ENCODE peak calls at places on chromosomes 7 and 10, in ten cellular contexts. R is heart right ventricle, T is pancreas, W is ovary, V is stomach, U is brain microvascular endothelial cell, B is HCT116, G is breast epithelium, L is colonic mucosa, K is GM23338. E is an unnamed sample.

GRCh38 chr10:97048649-97049427 is 136.9 kb downstream of the SLIT1 start:
- DNase-seq in W (no peak), R (no peak), V (no peak), T (no peak), U (no peak), B (no peak), L (no peak), K (no peak), G (no peak), E (no peak)

GRCh38 chr7:100153713-100154519 is 4.6 kb downstream of the TRAPPC14 start:
- DNase-seq in W (no peak), U (no peak), T (no peak), L (peak), K (no peak), B (no peak), V (no peak), R (no peak), G (no peak), E (no peak)

GRCh38 chr7:151246161-151247015 is 2.1 kb downstream of the SMARCD3 start:
- DNase-seq in R (no peak), T (no peak), L (no peak), K (peak), G (no peak), U (no peak), B (no peak), W (no peak), V (no peak), E (no peak)

GRCh38 chr10:62637249-62638061 is 167.1 kb upstream of the ADO start:
- DNase-seq in B (no peak), K (no peak), W (no peak), T (no peak), R (no peak), L (no peak), U (peak), V (peak), G (no peak), E (peak)

GRCh38 chr10:86188796-86189558 is 177.6 kb downstream of the GRID1 start:
- DNase-seq in W (no peak), R (no peak), T (no peak), G (no peak), L (no peak), B (no peak), U (no peak), V (peak), K (no peak), E (peak)

GRCh38 chr10:51642591-51642990 is 56.8 kb downstream of the CSTF2T start:
- DNase-seq in L (no peak), U (no peak), B (no peak), V (no peak), R (no peak), K (no peak), T (no peak), G (no peak), W (no peak), E (no peak)

GRCh38 chr7:7569113-7569527 is 2.4 kb downstream of the MIOS start:
- DNase-seq in U (no peak), L (no peak), W (no peak), B (no peak), T (no peak), V (no peak), G (no peak), R (no peak), K (no peak), E (no peak)

GRCh38 chr10:4639960-4640359 is 186.0 kb upstream of the AKR1E2 start:
- DNase-seq in R (peak), W (peak), B (no peak), K (no peak), G (no peak), L (no peak), U (no peak), T (no peak), V (no peak), E (no peak)

GRCh38 chr10:43220971-43221418 is 45.9 kb downstream of the RASGEF1A start:
- DNase-seq in G (peak), U (no peak), B (no peak), W (no peak), K (no peak), T (no peak), V (no peak), R (no peak), L (no peak), E (no peak)

GRCh38 chr10:17685227-17685840 is 41.4 kb downstream of the STAM start:
- DNase-seq in K (no peak), V (no peak), T (no peak), U (no peak), G (no peak), R (no peak), W (no peak), B (no peak), L (no peak), E (no peak)

GRCh38 chr10:59880019-59880717 is 26.2 kb downstream of the CCDC6 start:
- DNase-seq in B (no peak), W (no peak), R (no peak), T (no peak), G (no peak), V (no peak), L (no peak), U (no peak), K (no peak), E (no peak)

GRCh38 chr10:79093658-79094411 is 25.1 kb downstream of the ZMIZ1 start:
- DNase-seq in V (peak), L (peak), B (no peak), K (peak), R (no peak), W (peak), U (no peak), T (peak), G (peak), E (no peak)

GRCh38 chr10:95847007-95847406 is 60.8 kb upstream of the CC2D2B start:
- DNase-seq in W (no peak), U (no peak), G (no peak), T (no peak), B (no peak), V (no peak), R (no peak), K (no peak), L (no peak), E (no peak)

GRCh38 chr7:159031135-159031701 is 113.4 kb downstream of the VIPR2 start:
- DNase-seq in K (peak), T (no peak), L (no peak), G (peak), V (peak), R (peak), B (no peak), U (no peak), W (peak), E (no peak)

GRCh38 chr10:100715445-100716385 is 29.7 kb upstream of the PAX2 start:
- DNase-seq in W (no peak), K (peak), R (no peak), G (no peak), T (no peak), B (no peak), V (no peak), L (no peak), U (no peak), E (no peak)

GRCh38 chr10:120221873-120222485 is 235.0 kb upstream of the PLPP4 start:
- DNase-seq in K (peak), W (no peak), B (peak), V (peak), G (no peak), R (no peak), T (peak), L (peak), U (peak), E (no peak)

GRCh38 chr7:10346032-10346431 is 627.6 kb upstream of the PHF14 start:
- DNase-seq in B (no peak), U (no peak), T (no peak), G (no peak), V (no peak), L (no peak), K (no peak), R (no peak), W (no peak), E (no peak)

GRCh38 chr10:133286366-133286765 is 9.7 kb upstream of the ADAM8 start:
- DNase-seq in G (no peak), L (no peak), K (no peak), B (no peak), T (no peak), W (no peak), R (no peak), U (no peak), V (no peak), E (no peak)

GRCh38 chr7:151676759-151677158 is 157.1 kb upstream of the RHEB start:
- DNase-seq in K (no peak), L (no peak), G (peak), B (no peak), V (peak), W (no peak), U (no peak), T (no peak), R (no peak), E (no peak)

GRCh38 chr10:60974463-60975149 is 30.6 kb upstream of the RHOBTB1 start:
- DNase-seq in V (no peak), T (no peak), L (no peak), U (no peak), B (no peak), K (no peak), G (no peak), W (no peak), R (no peak), E (no peak)

GRCh38 chr10:6624392-6624791 is 44.3 kb upstream of the PRKCQ start:
- DNase-seq in K (no peak), U (no peak), L (no peak), G (no peak), T (no peak), R (no peak), B (no peak), W (no peak), V (no peak), E (no peak)

GRCh38 chr7:7972128-7972527 is 3.5 kb downstream of the GLCCI1 start:
- DNase-seq in W (no peak), V (no peak), G (no peak), R (no peak), B (no peak), K (peak), T (no peak), L (no peak), U (no peak), E (no peak)

GRCh38 chr7:103140061-103140460 is 8.8 kb downstream of the NAPEPLD start:
- DNase-seq in V (no peak), W (no peak), U (no peak), G (no peak), T (no peak), R (no peak), L (no peak), B (no peak), K (no peak), E (no peak)

GRCh38 chr7:152006336-152006735 is 19.1 kb upstream of the GALNT11 start:
- DNase-seq in K (peak), R (no peak), G (no peak), W (no peak), L (no peak), T (no peak), V (no peak), B (no peak), U (no peak), E (no peak)

GRCh38 chr7:133709036-133709880 is 417.9 kb upstream of the LRGUK start:
- DNase-seq in T (no peak), B (no peak), W (no peak), G (no peak), R (no peak), U (no peak), L (no peak), V (no peak), K (no peak), E (no peak)

GRCh38 chr7:21704362-21704761 is 161.5 kb downstream of the DNAH11 start:
- DNase-seq in L (no peak), G (no peak), W (no peak), T (no peak), R (no peak), B (no peak), U (no peak), V (no peak), K (peak), E (no peak)

GRCh38 chr10:72016608-72017310 is 52.6 kb downstream of the CHST3 start:
- DNase-seq in R (peak), K (no peak), W (no peak), B (no peak), L (no peak), T (no peak), G (no peak), U (no peak), V (peak), E (no peak)

GRCh38 chr7:91325731-91326130 is 61.5 kb downstream of the FZD1 start:
- DNase-seq in K (no peak), U (no peak), T (no peak), G (no peak), L (no peak), R (no peak), B (no peak), W (no peak), V (no peak), E (no peak)

GRCh38 chr7:33191326-33191725 is 62.0 kb downstream of the BBS9 start:
- DNase-seq in R (no peak), L (no peak), W (no peak), G (no peak), U (no peak), V (peak), K (peak), B (no peak), T (no peak), E (no peak)

DNA sequence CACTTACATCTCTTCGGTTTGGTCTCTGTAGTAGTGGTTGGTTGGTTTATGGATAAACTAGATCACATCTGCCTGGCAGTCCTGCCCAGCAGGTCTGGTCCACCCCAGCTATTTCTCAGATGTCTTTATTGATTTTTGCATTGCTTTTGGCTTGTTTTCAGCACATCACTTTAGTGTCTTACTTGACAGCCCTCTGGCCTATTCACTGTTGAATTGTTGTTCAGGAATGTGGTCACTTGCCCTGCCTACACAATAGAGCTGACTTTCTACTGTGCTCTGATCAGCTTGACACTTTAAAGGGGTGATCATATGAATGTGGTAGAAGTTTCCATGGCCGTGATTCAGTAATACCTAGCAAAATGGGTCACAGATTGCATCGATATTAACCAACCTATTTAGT is 719.2 kb upstream of the LRRN3 start:
- DNase-seq in K (no peak), R (no peak), T (no peak), W (no peak), G (no peak), U (no peak), L (no peak), V (no peak), B (no peak), E (no peak)
- H3K27ac ChIP-seq in K (no peak), R (no peak), T (no peak), W (no peak), G (no peak), U (no peak), L (no peak), V (no peak), B (no peak), E (no peak)

GRCh38 chr10:48739141-48739540 is 54.5 kb downstream of the WDFY4 start:
- DNase-seq in V (no peak), U (no peak), B (no peak), L (no peak), G (no peak), W (no peak), R (no peak), K (no peak), T (no peak), E (no peak)
- TF ChIP-seq CTCF in V (no peak), U (no peak), B (no peak), L (no peak), G (no peak), W (no peak), R (no peak), K (no peak), T (no peak), E (no peak)

DNA sequence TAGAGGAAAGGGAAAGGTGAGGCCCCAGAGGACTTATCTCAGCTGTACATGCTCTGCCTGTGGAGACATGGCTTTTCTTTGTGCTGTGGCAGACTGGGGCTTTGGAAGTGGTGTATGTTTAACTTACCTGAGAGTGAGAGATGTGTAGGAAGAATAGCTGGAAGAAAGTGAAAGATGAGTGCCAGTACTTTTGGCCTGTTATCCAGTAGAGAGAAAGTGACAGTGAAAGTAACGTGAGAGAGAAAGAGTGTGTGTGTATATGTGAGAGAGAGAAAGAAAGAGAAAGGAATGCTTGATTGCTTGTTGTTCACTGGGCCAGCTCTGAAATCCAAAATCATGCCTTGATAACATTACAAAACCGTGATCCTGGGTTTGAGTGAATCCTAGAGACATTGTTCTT is 25.5 kb downstream of the MTURN start:
- DNase-seq in U (no peak), G (no peak), K (no peak), T (no peak), W (no peak), V (no peak), B (no peak), L (no peak), R (no peak), E (no peak)
- H3K27ac ChIP-seq in U (no peak), G (no peak), K (peak), T (no peak), W (no peak), V (peak), B (no peak), L (no peak), R (no peak), E (no peak)

DNA sequence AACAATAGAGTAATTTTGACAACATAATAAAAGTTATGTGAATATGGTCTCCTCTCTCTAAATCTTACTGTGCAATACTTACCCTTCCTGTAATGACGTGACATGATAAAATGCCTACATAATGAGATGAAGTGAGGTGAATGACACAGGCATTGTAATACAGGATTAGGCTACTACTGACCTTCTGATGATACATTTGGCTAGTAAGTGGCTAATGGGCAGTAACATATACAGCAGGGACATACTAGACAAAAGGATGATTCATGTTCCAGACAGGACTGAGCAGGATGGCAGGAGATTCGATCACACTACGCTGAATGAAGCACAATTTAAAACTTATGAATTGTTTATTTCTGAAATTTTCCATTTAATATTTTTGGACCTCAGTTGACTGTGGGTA is 4.7 kb downstream of the C10orf88 start:
- DNase-seq in W (no peak), T (no peak), B (no peak), K (no peak), V (no peak), R (no peak), U (no peak), L (no peak), G (no peak), E (no peak)
- TF ChIP-seq CTCF in W (no peak), T (no peak), B (no peak), K (no peak), V (no peak), R (no peak), U (no peak), L (no peak), G (no peak), E (no peak)

GRCh38 chr10:110652475-110653118 is 8.5 kb downstream of the RBM20 start:
- DNase-seq in B (no peak), K (no peak), T (no peak), G (no peak), L (no peak), R (no peak), W (no peak), U (no peak), V (no peak), E (no peak)
- H3K27ac ChIP-seq in B (no peak), K (no peak), T (no peak), G (no peak), L (no peak), R (no peak), W (no peak), U (peak), V (peak), E (no peak)